ENCODE peak calls at places on chromosomes 11 and 22, in five cellular contexts. L is hepatocyte, U is small intestine, R is spleen, T is foreskin keratinocyte. S is an unnamed sample. For H3K4me1, the result is how much of the 10 kb centered on the place peaks cover.

GRCh38 chr22:21971858-21972275 is 10.7 kb downstream of the TOP3B start:
- DNase-seq in L (no peak), U (no peak), R (no peak), T (no peak), S (no peak)

GRCh38 chr11:120273432-120273831 is 33.5 kb downstream of the POU2F3 start:
- DNase-seq in L (no peak), U (no peak), R (no peak), T (no peak), S (no peak)

GRCh38 chr11:12900496-12900895 is 108.6 kb upstream of the RASSF10 start:
- DNase-seq in L (peak), U (peak), R (no peak), T (peak), S (no peak)

GRCh38 chr11:69593851-69594250 is 47.1 kb upstream of the CCND1 start:
- DNase-seq in L (no peak), U (no peak), R (no peak), T (no peak), S (no peak)

GRCh38 chr11:129814244-129814992 is 1.2 kb upstream of the TMEM45B start:
- DNase-seq in L (no peak), U (no peak), R (peak), T (no peak), S (no peak)

GRCh38 chr22:23402275-23403151 is 177.6 kb downstream of the IGLL1 start:
- DNase-seq in L (peak), U (peak), R (peak), T (peak), S (no peak)

GRCh38 chr11:27201454-27202302 is 161.1 kb downstream of the BBOX1 start:
- DNase-seq in L (peak), U (peak), R (no peak), T (peak), S (no peak)

GRCh38 chr11:69638941-69639681 is 1.8 kb upstream of the CCND1 start:
- DNase-seq in L (peak), U (peak), R (peak), T (peak), S (peak)

GRCh38 chr11:2466869-2467694 is 22.3 kb downstream of the KCNQ1 start:
- DNase-seq in L (no peak), U (peak), R (peak), T (no peak), S (no peak)

GRCh38 chr11:115145316-115145715 is 358.9 kb downstream of the CADM1 start:
- DNase-seq in L (no peak), U (no peak), R (no peak), T (no peak), S (no peak)

GRCh38 chr11:36945384-36945783 is 347.3 kb upstream of the RAG2 start:
- DNase-seq in L (peak), U (no peak), R (no peak), T (peak), S (no peak)

GRCh38 chr22:29716814-29717213 is 3.0 kb upstream of the CABP7 start:
- DNase-seq in L (peak), U (peak), R (no peak), T (peak), S (no peak)

GRCh38 chr11:69321877-69322350 is 28.0 kb downstream of the MYEOV start:
- DNase-seq in L (no peak), U (no peak), R (no peak), T (peak), S (no peak)

GRCh38 chr22:20420157-20420842 is 17.3 kb downstream of the SCARF2 start:
- DNase-seq in L (no peak), U (no peak), R (peak), T (no peak), S (no peak)

GRCh38 chr11:121687961-121688566 is 235.3 kb upstream of the SORL1-AS1 start:
- DNase-seq in L (peak), U (no peak), R (no peak), T (no peak), S (peak)

GRCh38 chr11:573146-573759 is 3.0 kb upstream of the PHRF1 start:
- DNase-seq in L (no peak), U (no peak), R (peak), T (no peak), S (no peak)

GRCh38 chr22:26848244-26848920 is 191.0 kb downstream of the MIAT start:
- DNase-seq in L (no peak), U (no peak), R (no peak), T (peak), S (peak)

GRCh38 chr11:5808500-5809121 is at the start of gene OR52N2:
- DNase-seq in L (peak), U (peak), R (peak), T (peak), S (no peak)

GRCh38 chr11:128269466-128269865 is 317.9 kb downstream of the ETS1 start:
- DNase-seq in L (no peak), U (no peak), R (no peak), T (no peak), S (no peak)

GRCh38 chr11:70502677-70503076 is 104.3 kb downstream of the CTTN start:
- DNase-seq in L (no peak), U (no peak), R (peak), T (no peak), S (no peak)

GRCh38 chr11:36363361-36364272 is 67.5 kb downstream of the PRR5L start:
- DNase-seq in L (peak), U (peak), R (no peak), T (peak), S (peak)

GRCh38 chr11:73173755-73174494 is 31.8 kb upstream of the FCHSD2 start:
- DNase-seq in L (no peak), U (peak), R (peak), T (no peak), S (no peak)

GRCh38 chr11:6572215-6572614 is 31.2 kb downstream of the RRP8 start:
- DNase-seq in L (no peak), U (no peak), R (no peak), T (peak), S (no peak)

GRCh38 chr22:32528316-32528715 is 53.7 kb downstream of the FBXO7 start:
- DNase-seq in L (no peak), U (no peak), R (no peak), T (no peak), S (no peak)

GRCh38 chr11:110818032-110818687 is 105.9 kb upstream of the ARHGAP20 start:
- DNase-seq in L (peak), U (no peak), R (no peak), T (peak), S (peak)

GRCh38 chr11:17221968-17222367 is 14.2 kb upstream of the PIK3C2A start:
- DNase-seq in L (no peak), U (no peak), R (no peak), T (peak), S (no peak)

GRCh38 chr11:61797263-61797944 is 4.7 kb downstream of the FEN1 start:
- DNase-seq in L (peak), U (peak), R (peak), T (peak), S (no peak)

GRCh38 chr11:109138200-109138599 is 283.8 kb upstream of the C11orf87 start:
- DNase-seq in L (no peak), U (no peak), R (no peak), T (peak), S (no peak)

GRCh38 chr11:128892866-128893565 is 1.9 kb downstream of the KCNJ5 start:
- DNase-seq in L (no peak), U (no peak), R (no peak), T (peak), S (no peak)

GRCh38 chr22:38327396-38327795 is 10.2 kb upstream of the CSNK1E start:
- DNase-seq in L (peak), U (no peak), R (no peak), T (no peak), S (no peak)

GRCh38 chr11:72058416-72059034 is 21.8 kb downstream of the NUMA1 start:
- DNase-seq in L (no peak), U (no peak), R (no peak), T (peak), S (no peak)

GRCh38 chr11:68436985-68437926 is 23.3 kb upstream of the PPP6R3 start:
- DNase-seq in L (no peak), U (no peak), R (no peak), T (peak), S (no peak)

DNA sequence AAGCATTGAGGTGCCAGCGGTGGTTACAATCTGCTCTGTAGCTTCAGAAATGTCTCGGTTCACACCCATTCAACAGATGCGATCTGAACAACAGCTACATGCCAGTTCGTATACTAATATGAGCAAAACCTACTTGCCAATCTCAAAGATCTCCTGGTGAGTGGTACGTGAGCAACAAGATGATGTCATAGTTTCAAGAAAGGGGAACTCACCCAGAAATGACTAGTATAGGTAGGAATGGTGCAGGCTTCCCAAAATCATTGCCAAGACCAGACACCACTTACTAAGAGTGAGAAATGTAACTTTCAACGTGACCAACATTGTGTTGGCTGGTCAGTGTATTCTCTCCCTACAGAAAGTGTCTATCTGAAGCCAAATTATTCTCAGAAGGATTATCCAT is 31.1 kb downstream of the OR6Q1 start:
- DNase-seq in L (no peak), U (no peak), R (no peak), T (peak), S (no peak)
- H3K4me1 ChIP-seq in L (under half), U (under half), R (under half), T (under half), S (under half)

GRCh38 chr11:125925804-125926203 is 20.0 kb upstream of the VSIG10L2 start:
- DNase-seq in L (no peak), U (no peak), R (no peak), T (no peak), S (no peak)

GRCh38 chr11:125929445-125930075 is 16.3 kb upstream of the VSIG10L2 start:
- DNase-seq in L (no peak), U (no peak), R (peak), T (no peak), S (no peak)

GRCh38 chr11:125924384-125925007 is 20.2 kb downstream of the DDX25 start:
- DNase-seq in L (no peak), U (peak), R (no peak), T (no peak), S (peak)

GRCh38 chr11:125925247-125925740 is 20.6 kb upstream of the VSIG10L2 start:
- DNase-seq in L (peak), U (peak), R (no peak), T (no peak), S (peak)

DNA sequence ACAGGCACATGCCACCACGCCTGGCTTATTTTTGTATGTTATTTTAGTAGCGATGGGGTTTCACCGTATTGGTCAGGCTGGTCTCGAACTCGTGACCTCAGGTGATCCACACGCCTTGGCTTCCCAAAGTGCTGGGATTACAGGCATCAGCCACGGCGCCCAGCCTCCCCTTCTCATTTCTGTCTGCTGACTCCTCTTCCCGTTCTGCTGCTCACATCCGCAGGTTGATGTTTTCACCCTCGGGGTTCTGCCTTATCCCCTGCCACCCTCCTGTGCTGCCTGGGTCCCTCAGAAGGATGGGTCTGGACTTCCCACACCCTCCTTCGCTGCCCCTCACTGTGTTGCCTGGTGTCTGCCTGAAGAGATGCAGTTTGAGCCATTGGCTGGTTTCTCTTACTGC is 19.2 kb upstream of the VSIG10L2 start:
- DNase-seq in L (no peak), U (no peak), R (peak), T (no peak), S (no peak)
- H3K4me1 ChIP-seq in L (under half), U (under half), R (under half), T (under half), S (under half)

GRCh38 chr11:57935402-57936049 is 88.2 kb upstream of the OR9Q1 start:
- DNase-seq in L (no peak), U (peak), R (no peak), T (no peak), S (peak)

GRCh38 chr11:57937431-57937830 is 86.2 kb upstream of the OR9Q1 start:
- DNase-seq in L (no peak), U (no peak), R (no peak), T (no peak), S (peak)

GRCh38 chr11:57936050-57936418 is 87.6 kb upstream of the OR9Q1 start:
- DNase-seq in L (no peak), U (peak), R (no peak), T (no peak), S (no peak)

GRCh38 chr11:57932105-57932504 is 91.6 kb upstream of the OR9Q1 start:
- DNase-seq in L (no peak), U (no peak), R (no peak), T (no peak), S (no peak)
- H3K4me1 ChIP-seq in L (under half), U (under half), R (under half), T (under half), S (under half)

GRCh38 chr11:124543145-124543544 is 309 bp downstream of the OR8B12 start:
- DNase-seq in L (no peak), U (no peak), R (no peak), T (no peak), S (no peak)

GRCh38 chr11:124536520-124536919 is 6.9 kb downstream of the OR8B12 start:
- DNase-seq in L (peak), U (peak), R (no peak), T (peak), S (no peak)

GRCh38 chr11:124538019-124538418 is 5.4 kb downstream of the OR8B12 start:
- DNase-seq in L (peak), U (no peak), R (no peak), T (no peak), S (no peak)

GRCh38 chr11:124543554-124543953 is at the start of gene OR8B12:
- DNase-seq in L (no peak), U (no peak), R (no peak), T (no peak), S (no peak)

GRCh38 chr11:124541204-124541603 is 2.2 kb downstream of the OR8B12 start:
- DNase-seq in L (no peak), U (no peak), R (no peak), T (no peak), S (no peak)
- H3K4me1 ChIP-seq in L (under half), U (under half), R (under half), T (under half), S (under half)

DNA sequence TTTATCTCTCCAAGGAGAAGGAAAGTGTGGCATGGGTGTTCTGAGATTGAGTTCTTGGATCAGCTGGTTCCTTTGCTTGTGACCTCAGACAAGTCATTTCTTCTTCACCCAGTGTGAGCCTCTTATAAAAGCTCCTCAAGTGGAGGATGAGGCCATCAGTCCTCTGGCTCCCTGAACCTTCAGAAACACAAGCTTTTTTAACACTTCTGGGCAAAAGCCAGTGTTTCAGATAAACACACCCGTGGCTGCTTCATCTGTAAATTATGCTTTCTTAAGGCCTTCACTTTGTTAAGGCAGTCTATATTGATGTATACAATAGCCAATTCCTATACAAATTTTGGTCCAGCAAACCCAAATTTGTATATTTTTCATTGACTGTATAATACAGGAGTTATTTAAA is 179.9 kb downstream of the DBX1 start:
- DNase-seq in L (no peak), U (no peak), R (no peak), T (no peak), S (no peak)
- H3K4me1 ChIP-seq in L (half or more), U (under half), R (under half), T (under half), S (half or more)

DNA sequence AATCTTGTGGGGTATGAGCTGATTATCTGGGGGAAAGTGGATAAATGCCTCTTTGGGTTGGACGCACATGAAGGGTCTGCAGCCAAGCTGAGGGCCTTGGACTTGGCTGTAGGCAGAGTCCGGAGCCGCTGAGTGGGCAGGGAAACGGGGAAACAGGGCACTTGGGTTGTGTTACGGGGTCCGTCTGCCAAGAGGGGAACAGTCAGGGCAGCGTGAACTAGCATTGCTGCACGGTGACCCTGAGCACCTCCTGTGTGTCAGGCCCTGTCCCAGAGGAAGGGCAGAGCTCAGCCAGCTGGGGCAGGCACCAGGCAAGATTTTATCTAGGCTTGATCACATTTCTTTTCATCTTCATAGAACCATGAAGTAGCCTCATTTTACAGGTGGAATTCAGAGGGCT is 11.9 kb downstream of the FAM83F start:
- DNase-seq in L (no peak), U (no peak), R (peak), T (no peak), S (no peak)
- H3K4me1 ChIP-seq in L (under half), U (under half), R (under half), T (under half), S (under half)

DNA sequence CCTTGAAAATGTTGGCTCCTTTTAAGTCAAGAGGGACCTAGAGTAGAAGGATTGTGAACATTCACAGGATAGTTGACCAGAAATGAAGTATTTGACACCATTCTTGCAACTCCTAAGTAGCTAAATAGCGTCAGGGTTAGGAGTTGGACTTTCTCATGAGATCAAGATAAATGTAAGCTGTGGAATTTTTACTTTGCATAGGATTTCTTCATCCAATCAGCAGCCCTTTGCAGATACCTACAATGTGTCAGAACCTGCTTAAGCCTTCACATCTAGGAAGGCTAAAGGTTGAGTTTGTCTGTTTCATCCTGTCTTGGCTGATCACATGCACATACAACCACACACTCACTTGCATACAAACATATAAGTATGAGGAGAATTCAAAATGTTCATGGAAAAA is 32.3 kb downstream of the CD44 start:
- DNase-seq in L (no peak), U (no peak), R (no peak), T (no peak), S (no peak)
- H3K4me1 ChIP-seq in L (under half), U (under half), R (half or more), T (half or more), S (half or more)

DNA sequence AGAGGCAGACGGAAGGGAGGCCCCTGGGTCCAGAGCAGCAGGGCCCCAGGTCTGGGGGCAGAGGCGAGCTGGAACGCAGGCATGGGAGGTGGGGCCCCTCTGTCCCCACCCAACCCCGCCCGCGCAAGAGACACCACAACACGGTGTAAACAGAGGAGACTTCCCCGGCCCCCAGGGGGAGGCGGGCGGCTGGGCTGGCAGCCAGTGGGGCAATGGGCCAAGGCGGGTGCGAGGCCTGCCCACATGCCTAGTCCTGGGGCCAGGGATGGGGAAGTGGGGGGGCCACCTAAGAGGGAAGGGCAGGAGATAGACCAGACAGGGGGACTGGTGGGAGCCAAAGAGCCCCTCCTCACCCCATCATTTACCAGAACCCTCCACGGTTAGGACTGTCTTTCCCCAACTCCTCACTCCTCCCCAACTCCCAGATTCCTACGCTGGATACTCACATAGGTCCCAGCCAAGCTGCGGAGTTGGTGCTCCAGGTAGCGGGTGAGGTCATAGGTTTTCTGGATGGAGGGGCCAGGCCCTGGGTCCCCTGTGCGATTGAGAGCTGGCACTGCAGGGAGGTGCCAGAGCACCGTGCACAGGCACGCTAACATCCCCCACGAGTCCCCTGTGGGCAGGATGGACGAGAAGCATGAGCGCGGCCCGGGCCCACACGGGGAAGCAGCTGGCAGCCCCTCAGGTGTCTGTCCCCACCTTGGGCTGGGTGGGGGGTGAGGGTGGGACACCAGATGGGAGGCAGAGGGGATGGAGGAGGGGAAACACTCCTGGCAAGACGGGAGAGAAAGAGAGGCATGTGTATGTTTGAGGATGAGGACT is 6.2 kb downstream of the CLCF1 start:
- DNase-seq in L (peak), U (no peak), R (peak), T (no peak), S (no peak)
- H3K4me1 ChIP-seq in L (half or more), U (under half), R (half or more), T (under half), S (half or more)

S was measured in esophagus muscularis mucosa.